ENCODE peak calls at places on chromosomes 1 and 21, in six cellular contexts. R, Q, U, N, I and E are unnamed samples.

GRCh38 chr1:37038703-37039093 is 4.4 kb upstream of the GRIK3 start:
- DNase-seq in R (peak), I (no peak), N (no peak), U (no peak), Q (no peak), E (no peak)

GRCh38 chr1:53552981-53553733 is 94.0 kb downstream of the DMRTB1 start:
- DNase-seq in N (no peak), Q (no peak), R (no peak), U (no peak), I (peak), E (no peak)

GRCh38 chr1:115317101-115318012 is 20.7 kb downstream of the NGF start:
- DNase-seq in U (no peak), N (no peak), R (no peak), Q (no peak), I (no peak), E (no peak)

GRCh38 chr1:15455522-15455921 is 1.0 kb upstream of the CELA2A start:
- DNase-seq in U (no peak), I (no peak), R (no peak), Q (no peak), N (no peak), E (no peak)

GRCh38 chr1:154346276-154346914 is 21.1 kb downstream of the ATP8B2 start:
- DNase-seq in U (no peak), Q (no peak), N (no peak), I (no peak), R (no peak), E (no peak)

GRCh38 chr21:44686843-44687561 is 5.0 kb upstream of the KRTAP12-1 start:
- DNase-seq in U (no peak), I (no peak), N (no peak), Q (no peak), R (peak), E (no peak)

GRCh38 chr21:36330904-36331303 is 10.9 kb downstream of the MORC3 start:
- DNase-seq in R (peak), Q (no peak), U (peak), I (no peak), N (peak), E (peak)

GRCh38 chr1:245290836-245291235 is 136.1 kb downstream of the KIF26B start:
- DNase-seq in N (no peak), U (no peak), I (no peak), Q (no peak), R (no peak), E (no peak)

GRCh38 chr1:39564941-39565340 is 11.6 kb downstream of the PABPC4 start:
- DNase-seq in Q (no peak), R (no peak), I (no peak), U (no peak), N (no peak), E (no peak)

GRCh38 chr1:47931395-47931794 is 65.8 kb downstream of the TRABD2B start:
- DNase-seq in N (no peak), U (no peak), Q (no peak), I (no peak), R (peak), E (no peak)

GRCh38 chr21:35525443-35525842 is 476.3 kb upstream of the RUNX1 start:
- DNase-seq in R (no peak), Q (no peak), I (no peak), N (no peak), U (no peak), E (no peak)

GRCh38 chr1:23098463-23099170 is 70.0 kb downstream of the LUZP1 start:
- DNase-seq in R (peak), U (peak), Q (peak), I (no peak), N (peak), E (peak)

GRCh38 chr21:34022557-34023335 is 50.6 kb upstream of the MRPS6 start:
- DNase-seq in Q (no peak), R (no peak), U (peak), N (peak), I (no peak), E (no peak)

GRCh38 chr21:35963920-35964451 is 96.3 kb downstream of the SETD4 start:
- DNase-seq in N (no peak), R (no peak), I (no peak), Q (no peak), U (no peak), E (no peak)

GRCh38 chr1:192793983-192794767 is 14.7 kb upstream of the RGS2 start:
- DNase-seq in Q (no peak), R (no peak), U (no peak), I (no peak), N (no peak), E (no peak)